ENCODE peak calls at places on chromosome 7, in seven cellular contexts. Z is AG04450; M is NCI-H446; N is stimulated activated CD4-positive, alpha-beta T cell treated with anti-CD3 and anti-CD28 coated beads, Interleukin-12 subunit alpha, Interleukin-12 subunit beta, amount 100 ng/mL, for 4 hours; S is T-cell; Y is MM.1S; W is stimulated activated naive CD4-positive, alpha-beta T cell. G is an unnamed sample.

GRCh38 chr7:43906327-43907010 is at the start of gene URGCP:
- DNase-seq in Y (peak; percentile 53), W (peak; percentile 55), S (peak; percentile 32), N (peak; percentile 53), M (peak; percentile 48), Z (no peak), G (peak; percentile 46)

GRCh38 chr7:29479606-29480200 is 83.9 kb upstream of the PRR15 start:
- DNase-seq in M (no peak), S (no peak), W (no peak), N (no peak), Z (no peak), Y (no peak), G (peak; percentile 54)

GRCh38 chr7:91656486-91657237 is 223.8 kb downstream of the MTERF1 start:
- DNase-seq in M (no peak), N (no peak), S (no peak), Z (no peak), W (no peak), Y (no peak), G (no peak)

GRCh38 chr7:51224811-51225581 is 91.6 kb downstream of the COBL start:
- DNase-seq in S (no peak), Z (no peak), M (no peak), W (no peak), Y (no peak), N (no peak), G (no peak)

GRCh38 chr7:19015066-19015465 is 102.4 kb downstream of the TWIST1 start:
- DNase-seq in Z (no peak), N (no peak), Y (no peak), W (no peak), S (no peak), M (no peak), G (no peak)

GRCh38 chr7:138358850-138359341 is 101.2 kb upstream of the TRIM24 start:
- DNase-seq in M (no peak), Y (no peak), Z (no peak), S (no peak), W (no peak), N (no peak), G (no peak)

GRCh38 chr7:25436413-25436812 is 208.1 kb upstream of the NPVF start:
- DNase-seq in N (no peak), Y (no peak), Z (no peak), W (no peak), S (no peak), M (no peak), G (no peak)

GRCh38 chr7:158723714-158724385 is 19.2 kb upstream of the NCAPG2 start:
- DNase-seq in Z (no peak), Y (no peak), N (no peak), W (no peak), M (no peak), S (no peak), G (no peak)

GRCh38 chr7:120053390-120053961 is 219.5 kb upstream of the KCND2 start:
- DNase-seq in Z (peak; percentile 47), M (no peak), W (no peak), N (no peak), S (no peak), Y (no peak), G (no peak)

GRCh38 chr7:8065356-8065813 is 96.8 kb downstream of the GLCCI1 start:
- DNase-seq in N (no peak), W (no peak), S (no peak), M (no peak), Z (peak; percentile 30), Y (no peak), G (no peak)

GRCh38 chr7:27863866-27864265 is 123.9 kb downstream of the TAX1BP1 start:
- DNase-seq in W (no peak), Z (no peak), M (no peak), Y (no peak), S (no peak), N (no peak), G (no peak)

G was measured in neural crest cell.